ENCODE peak calls at places on chromosomes 3 and 15, in nine cellular contexts. B is AG04450, I is heart left ventricle, A is left lung, Q is cardiac muscle cell, G is PC-3, K is osteoblast, Z is keratinocyte, O is H9. F is an unnamed sample. For H3K9me3, the result is how much of the 10 kb centered on the place peaks cover.

GRCh38 chr3:172217877-172218276 is 178.5 kb downstream of the FNDC3B start:
- DNase-seq in B (no peak), I (no peak), A (no peak), Q (peak), G (peak), K (no peak), Z (no peak), O (no peak), F (no peak)

GRCh38 chr3:100030346-100030745 is 84.0 kb downstream of the FILIP1L start:
- DNase-seq in B (no peak), I (no peak), A (no peak), Q (no peak), G (peak), K (no peak), Z (no peak), O (no peak), F (no peak)

GRCh38 chr3:36944641-36945270 is at the start of gene TRANK1:
- DNase-seq in B (no peak), I (peak), A (peak), Q (peak), G (no peak), K (peak), Z (no peak), O (peak), F (peak)

GRCh38 chr15:90681056-90681455 is 36.1 kb upstream of the BLM start:
- DNase-seq in B (no peak), I (no peak), A (no peak), Q (no peak), G (no peak), K (no peak), Z (no peak), O (no peak), F (no peak)

GRCh38 chr3:115092220-115092791 is 54.8 kb downstream of the ZBTB20 start:
- DNase-seq in B (peak), I (peak), A (peak), Q (peak), G (peak), K (peak), Z (no peak), O (peak), F (peak)

GRCh38 chr3:106029941-106030619 is 161.3 kb upstream of the CBLB start:
- DNase-seq in B (no peak), I (no peak), A (no peak), Q (no peak), G (peak), K (no peak), Z (no peak), O (no peak), F (no peak)

GRCh38 chr3:153961498-153961897 is 159.7 kb upstream of the ARHGEF26 start:
- DNase-seq in B (no peak), I (no peak), A (no peak), Q (no peak), G (peak), K (no peak), Z (no peak), O (no peak), F (no peak)

GRCh38 chr3:140599496-140599895 is 78.4 kb upstream of the TRIM42 start:
- DNase-seq in B (no peak), I (no peak), A (no peak), Q (no peak), G (peak), K (no peak), Z (no peak), O (no peak), F (no peak)

GRCh38 chr15:94324835-94325767 is 93.7 kb downstream of the MCTP2 start:
- DNase-seq in B (no peak), I (no peak), A (no peak), Q (no peak), G (no peak), K (no peak), Z (no peak), O (no peak), F (no peak)

GRCh38 chr3:127009531-127009930 is 26.6 kb downstream of the PLXNA1 start:
- DNase-seq in B (no peak), I (no peak), A (no peak), Q (no peak), G (no peak), K (no peak), Z (no peak), O (no peak), F (no peak)

GRCh38 chr3:43432462-43432861 is 146.1 kb downstream of the SNRK start:
- DNase-seq in B (no peak), I (no peak), A (no peak), Q (no peak), G (no peak), K (no peak), Z (no peak), O (no peak), F (no peak)

GRCh38 chr15:62165793-62166380 is 802 bp upstream of the C2CD4B start:
- DNase-seq in B (no peak), I (peak), A (no peak), Q (peak), G (no peak), K (peak), Z (no peak), O (no peak), F (no peak)

GRCh38 chr15:91045065-91045464 is 22.7 kb upstream of the VPS33B start:
- DNase-seq in B (no peak), I (no peak), A (no peak), Q (no peak), G (no peak), K (peak), Z (no peak), O (no peak), F (no peak)

GRCh38 chr3:102926618-102927017 is 491.8 kb downstream of the ZPLD1 start:
- DNase-seq in B (no peak), I (no peak), A (no peak), Q (no peak), G (no peak), K (no peak), Z (no peak), O (peak), F (no peak)

GRCh38 chr3:170714562-170715535 is 129.0 kb upstream of the SLC7A14 start:
- DNase-seq in B (no peak), I (no peak), A (no peak), Q (peak), G (peak), K (no peak), Z (no peak), O (no peak), F (no peak)

GRCh38 chr3:34377961-34378360 is 579.5 kb downstream of the PDCD6IP start:
- DNase-seq in B (no peak), I (no peak), A (no peak), Q (no peak), G (no peak), K (no peak), Z (no peak), O (no peak), F (no peak)

GRCh38 chr15:96171271-96171739 is 159.2 kb upstream of the NR2F2 start:
- DNase-seq in B (no peak), I (no peak), A (no peak), Q (no peak), G (no peak), K (no peak), Z (no peak), O (no peak), F (no peak)

GRCh38 chr15:58260911-58261267 is 122.7 kb downstream of the AQP9 start:
- DNase-seq in B (no peak), I (peak), A (no peak), Q (peak), G (peak), K (no peak), Z (peak), O (no peak), F (no peak)

GRCh38 chr3:134030382-134030753 is 643 bp upstream of the SLCO2A1 start:
- DNase-seq in B (no peak), I (no peak), A (no peak), Q (no peak), G (no peak), K (no peak), Z (no peak), O (no peak), F (no peak)

GRCh38 chr3:193686665-193687506 is 93.9 kb downstream of the OPA1 start:
- DNase-seq in B (no peak), I (no peak), A (no peak), Q (no peak), G (peak), K (peak), Z (no peak), O (no peak), F (no peak)

GRCh38 chr3:45208587-45208986 is 17.5 kb downstream of the TMEM158 start:
- DNase-seq in B (no peak), I (no peak), A (no peak), Q (no peak), G (no peak), K (no peak), Z (no peak), O (no peak), F (no peak)

GRCh38 chr3:78645628-78646310 is 1122.0 kb downstream of the ROBO1 start:
- DNase-seq in B (peak), I (no peak), A (no peak), Q (peak), G (peak), K (peak), Z (peak), O (no peak), F (no peak)

GRCh38 chr3:196323723-196324122 is 5.7 kb upstream of the DYNLT2B start:
- DNase-seq in B (no peak), I (no peak), A (no peak), Q (peak), G (no peak), K (no peak), Z (no peak), O (peak), F (no peak)

GRCh38 chr3:102449341-102449740 is 14.5 kb downstream of the ZPLD1 start:
- DNase-seq in B (no peak), I (no peak), A (no peak), Q (peak), G (no peak), K (no peak), Z (no peak), O (no peak), F (no peak)

GRCh38 chr3:141561426-141562034 is 74.7 kb downstream of the RASA2 start:
- DNase-seq in B (peak), I (no peak), A (no peak), Q (peak), G (peak), K (peak), Z (peak), O (no peak), F (no peak)

GRCh38 chr15:24848050-24848449 is 106.7 kb upstream of the SNRPN start:
- DNase-seq in B (no peak), I (peak), A (no peak), Q (peak), G (peak), K (peak), Z (no peak), O (peak), F (no peak)
- H3K9me3 ChIP-seq in B (under half), I (under half), A (under half), Q (under half), G (under half), K (under half), Z (under half), O (under half), F (under half)

GRCh38 chr3:177740270-177740669 is 543.0 kb upstream of the TBL1XR1 start:
- DNase-seq in B (no peak), I (no peak), A (no peak), Q (no peak), G (no peak), K (no peak), Z (no peak), O (no peak), F (no peak)
- H3K9me3 ChIP-seq in B (under half), I (under half), A (under half), Q (under half), G (under half), K (under half), Z (under half), O (under half), F (under half)

GRCh38 chr15:69526696-69527095 is 74.1 kb downstream of the RPLP1 start:
- DNase-seq in B (no peak), I (no peak), A (no peak), Q (no peak), G (no peak), K (no peak), Z (no peak), O (peak), F (no peak)
- H3K9me3 ChIP-seq in B (under half), I (under half), A (under half), Q (under half), G (under half), K (under half), Z (under half), O (under half), F (under half)

GRCh38 chr3:177753498-177754155 is 556.3 kb upstream of the TBL1XR1 start:
- DNase-seq in B (no peak), I (peak), A (no peak), Q (peak), G (peak), K (peak), Z (no peak), O (no peak), F (no peak)
- H3K9me3 ChIP-seq in B (under half), I (under half), A (under half), Q (under half), G (under half), K (under half), Z (under half), O (under half), F (under half)

GRCh38 chr3:181614878-181615277 is 96.8 kb upstream of the SOX2 start:
- DNase-seq in B (no peak), I (no peak), A (no peak), Q (no peak), G (no peak), K (no peak), Z (no peak), O (no peak), F (no peak)
- H3K9me3 ChIP-seq in B (under half), I (under half), A (under half), Q (under half), G (under half), K (under half), Z (under half), O (under half), F (under half)

DNA sequence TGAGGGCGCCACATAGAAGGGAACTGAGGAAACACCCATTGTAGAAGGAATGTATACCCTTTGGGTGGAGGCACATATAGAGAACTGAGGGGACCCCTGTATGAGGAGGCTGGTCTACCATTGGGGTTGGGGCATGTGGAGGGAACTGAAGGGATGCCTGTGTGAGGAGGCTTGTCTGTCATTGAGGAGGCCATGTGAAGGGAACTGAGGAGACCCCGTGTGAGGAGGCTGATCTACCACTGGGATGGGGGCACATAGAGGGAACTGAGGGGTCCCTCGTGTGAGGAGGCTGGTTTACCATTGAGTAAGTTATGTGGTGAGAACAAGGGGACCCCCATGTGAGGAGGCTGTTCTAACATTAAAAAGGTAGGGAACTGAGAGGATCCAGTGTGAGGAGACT is 156.1 kb downstream of the FBLN2 start:
- DNase-seq in B (no peak), I (no peak), A (peak), Q (no peak), G (no peak), K (no peak), Z (no peak), O (no peak), F (no peak)
- H3K9me3 ChIP-seq in B (under half), I (under half), A (under half), Q (under half), G (under half), K (under half), Z (under half), O (under half), F (under half)

F was measured in T-helper 17 cell.